ENCODE peak calls at places on chromosomes 5 and 9, in seven cellular contexts. X is cardiac muscle cell, H is A549, D is Peyer's patch, T is adrenal gland, N is tibial artery, E is gastrocnemius medialis. Y is an unnamed sample.

GRCh38 chr5:138824516-138824915 is 50.6 kb downstream of the LRRTM2 start:
- DNase-seq in X (peak; percentile 41), H (no peak), D (no peak), T (peak; percentile 90), N (no peak), E (no peak), Y (no peak)

GRCh38 chr9:17807670-17808282 is 228.9 kb downstream of the SH3GL2 start:
- DNase-seq in X (no peak), H (no peak), D (no peak), T (no peak), N (no peak), E (no peak), Y (no peak)

GRCh38 chr9:107737987-107738743 is 248.6 kb upstream of the KLF4 start:
- DNase-seq in X (peak; percentile 89), H (no peak), D (no peak), T (peak; percentile 97), N (peak; percentile 79), E (peak; percentile 59), Y (peak; percentile 83)

GRCh38 chr9:135282001-135282731 is 194.7 kb downstream of the OLFM1 start:
- DNase-seq in X (peak; percentile 37), H (peak; percentile 27), D (peak; percentile 86), T (peak; percentile 71), N (no peak), E (peak; percentile 25), Y (peak; percentile 51)

GRCh38 chr9:89886281-89886700 is 281.5 kb downstream of the GADD45G start:
- DNase-seq in X (no peak), H (no peak), D (no peak), T (no peak), N (no peak), E (peak; percentile 28), Y (no peak)

GRCh38 chr9:22129633-22130032 is 120.5 kb upstream of the CDKN2B start:
- DNase-seq in X (no peak), H (no peak), D (no peak), T (no peak), N (no peak), E (no peak), Y (no peak)

GRCh38 chr9:126509718-126510117 is 104.0 kb upstream of the LMX1B start:
- DNase-seq in X (no peak), H (no peak), D (peak; percentile 31), T (no peak), N (peak; percentile 13), E (no peak), Y (no peak)

GRCh38 chr5:122882836-122883235 is 37.4 kb downstream of the SNX24 start:
- DNase-seq in X (peak; percentile 47), H (no peak), D (no peak), T (peak; percentile 22), N (no peak), E (no peak), Y (no peak)

GRCh38 chr5:126368239-126368812 is 54.9 kb upstream of the GRAMD2B start:
- DNase-seq in X (no peak), H (no peak), D (no peak), T (no peak), N (no peak), E (no peak), Y (peak; percentile 73)

GRCh38 chr9:111957856-111958631 is 61.4 kb downstream of the UGCG start:
- DNase-seq in X (peak; percentile 98), H (peak; percentile 61), D (no peak), T (peak; percentile 55), N (peak; percentile 31), E (no peak), Y (peak; percentile 25)

GRCh38 chr9:121266906-121267650 is 884 bp upstream of the GSN start:
- DNase-seq in X (no peak), H (no peak), D (no peak), T (no peak), N (peak; percentile 57), E (no peak), Y (no peak)

GRCh38 chr9:100679834-100680233 is 102.0 kb downstream of the CAVIN4 start:
- DNase-seq in X (no peak), H (no peak), D (no peak), T (no peak), N (no peak), E (no peak), Y (no peak)

GRCh38 chr9:18543406-18543965 is 69.5 kb downstream of the ADAMTSL1 start:
- DNase-seq in X (peak; percentile 72), H (no peak), D (no peak), T (peak; percentile 13), N (no peak), E (no peak), Y (peak; percentile 67)

GRCh38 chr5:109479260-109479860 is 69.6 kb upstream of the PJA2 start:
- DNase-seq in X (peak; percentile 45), H (peak; percentile 7), D (no peak), T (no peak), N (no peak), E (no peak), Y (no peak)

DNA sequence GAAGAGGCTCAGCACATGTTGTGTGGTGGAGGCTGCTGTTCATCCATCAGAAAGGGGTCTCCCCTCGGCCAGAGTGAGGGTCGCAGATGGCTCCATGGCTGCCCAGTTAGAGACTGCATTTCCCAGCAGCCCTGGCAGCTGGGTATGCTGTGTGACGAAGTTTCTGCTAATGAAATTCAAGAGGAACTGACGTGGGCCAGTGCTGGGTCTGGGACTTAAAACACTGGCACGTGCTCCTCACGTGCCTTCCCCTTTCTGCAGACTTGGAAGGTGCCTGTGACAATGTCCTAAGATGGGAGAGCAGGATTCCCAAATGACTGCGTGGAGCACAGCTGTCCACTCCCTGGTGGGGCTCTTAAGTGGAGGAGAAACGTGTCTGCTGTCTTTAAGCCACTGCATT is 114.5 kb upstream of the RAPGEF1 start:
- DNase-seq in X (peak; percentile 50), H (no peak), D (no peak), T (peak; percentile 2), N (peak; percentile 44), E (peak; percentile 31), Y (no peak)
- H3K4me1 ChIP-seq in X (no peaks in the 10 kb centered on the region), H (no peaks in the 10 kb centered on the region), D (no peaks in the 10 kb centered on the region), T (no peaks in the 10 kb centered on the region), N (no peaks in the 10 kb centered on the region), E (no peaks in the 10 kb centered on the region), Y (no peaks in the 10 kb centered on the region)

GRCh38 chr5:38463634-38464521 is 92.6 kb downstream of the LIFR start:
- DNase-seq in X (peak; percentile 83), H (peak; percentile 82), D (no peak), T (peak; percentile 47), N (no peak), E (peak; percentile 56), Y (peak; percentile 49)

GRCh38 chr5:38465702-38466443 is 90.6 kb downstream of the LIFR start:
- DNase-seq in X (no peak), H (no peak), D (no peak), T (no peak), N (no peak), E (no peak), Y (no peak)

GRCh38 chr5:38465045-38465444 is 91.4 kb downstream of the LIFR start:
- DNase-seq in X (no peak), H (no peak), D (no peak), T (no peak), N (no peak), E (peak; percentile 96), Y (no peak)

GRCh38 chr5:38466444-38467189 is 89.8 kb downstream of the LIFR start:
- DNase-seq in X (peak; percentile 90), H (peak; percentile 63), D (no peak), T (peak; percentile 53), N (peak; percentile 86), E (peak; percentile 99), Y (peak; percentile 90)

GRCh38 chr5:38462972-38463633 is 93.3 kb downstream of the LIFR start:
- DNase-seq in X (no peak), H (no peak), D (no peak), T (no peak), N (no peak), E (no peak), Y (no peak)
- H3K4me1 ChIP-seq in X (peaks cover 26% of the 10 kb centered on the region), H (peaks cover 53% of the 10 kb centered on the region), D (no peaks in the 10 kb centered on the region), T (no peaks in the 10 kb centered on the region), N (peaks cover 47% of the 10 kb centered on the region), E (peaks cover 59% of the 10 kb centered on the region), Y (peaks cover 7% of the 10 kb centered on the region)

GRCh38 chr9:71897573-71897972 is 13.4 kb downstream of the ABHD17B start:
- DNase-seq in X (no peak), H (no peak), D (no peak), T (no peak), N (no peak), E (no peak), Y (no peak)

GRCh38 chr9:71901695-71902094 is 9.3 kb downstream of the ABHD17B start:
- DNase-seq in X (no peak), H (no peak), D (no peak), T (no peak), N (no peak), E (no peak), Y (no peak)

GRCh38 chr9:71895122-71895521 is 15.9 kb downstream of the ABHD17B start:
- DNase-seq in X (peak; percentile 65), H (no peak), D (no peak), T (no peak), N (no peak), E (no peak), Y (no peak)

GRCh38 chr9:71895955-71896354 is 15.0 kb downstream of the ABHD17B start:
- DNase-seq in X (peak; percentile 11), H (no peak), D (no peak), T (no peak), N (no peak), E (no peak), Y (no peak)

DNA sequence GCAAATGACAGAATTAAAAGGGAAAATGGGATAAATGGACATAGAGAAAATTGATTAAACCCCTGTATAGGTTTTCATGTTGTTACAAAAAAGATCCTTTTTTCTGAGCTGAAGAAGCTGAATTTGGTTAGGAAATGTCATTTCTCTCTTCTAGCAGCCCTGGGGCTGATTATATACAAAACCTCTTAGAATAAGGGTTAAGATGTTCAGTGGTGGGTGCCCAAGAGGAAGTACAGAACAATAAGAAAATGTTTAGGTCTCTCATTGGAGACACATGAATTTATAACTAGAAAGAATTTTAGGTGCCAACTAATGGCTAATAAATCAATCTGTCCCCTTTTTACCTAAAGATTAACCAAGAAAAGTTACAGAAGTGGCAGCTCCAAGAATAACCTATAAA is 14.2 kb downstream of the ABHD17B start:
- DNase-seq in X (no peak), H (no peak), D (no peak), T (no peak), N (no peak), E (no peak), Y (no peak)
- H3K4me1 ChIP-seq in X (peaks cover 30% of the 10 kb centered on the region), H (no peaks in the 10 kb centered on the region), D (no peaks in the 10 kb centered on the region), T (no peaks in the 10 kb centered on the region), N (peaks cover 26% of the 10 kb centered on the region), E (peaks cover 42% of the 10 kb centered on the region), Y (no peaks in the 10 kb centered on the region)

DNA sequence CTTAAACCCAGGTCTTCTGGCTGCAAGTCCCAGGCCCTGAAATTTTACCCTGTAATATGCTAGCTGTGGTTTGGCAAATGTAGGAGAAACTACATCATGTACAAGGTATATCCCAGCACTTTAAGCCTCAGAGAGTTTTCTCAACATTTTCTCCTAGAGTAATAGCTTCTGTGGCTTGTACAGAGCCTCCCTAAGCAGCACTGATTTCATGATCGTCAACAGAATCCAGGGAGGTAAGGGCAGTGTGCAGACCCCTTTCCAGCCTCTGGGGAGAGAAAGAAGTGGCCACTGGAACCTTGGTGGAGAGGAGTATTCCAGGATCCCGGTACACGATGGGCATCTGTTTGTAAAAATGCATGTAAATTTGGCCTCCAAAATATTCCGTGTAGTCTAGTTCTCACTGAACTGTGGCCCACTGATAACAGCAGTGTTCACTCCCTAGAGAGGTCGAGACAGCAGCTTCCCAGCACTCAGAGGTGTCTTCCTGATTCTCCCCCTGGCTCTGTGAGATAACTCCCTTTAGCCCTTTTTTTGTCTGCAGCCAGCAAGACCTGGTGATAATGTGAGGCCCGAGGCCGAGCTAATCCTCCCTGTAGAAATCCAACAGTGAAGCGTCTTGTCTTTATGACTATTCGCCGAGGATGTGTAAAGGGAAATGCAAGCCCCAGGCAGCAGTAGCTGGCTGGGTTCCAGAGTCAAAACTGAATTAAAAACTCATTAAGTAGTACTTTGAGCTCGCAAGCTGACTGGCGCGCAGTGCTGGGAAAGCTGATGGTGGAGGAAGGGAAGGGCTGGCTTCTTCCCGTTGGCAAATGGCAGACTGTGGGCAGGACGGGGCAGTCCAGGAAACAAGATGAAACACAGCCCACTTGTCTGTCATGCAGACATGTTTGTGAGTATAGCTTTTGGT is 59.0 kb downstream of the MAP1B start:
- DNase-seq in X (peak; percentile 85), H (no peak), D (peak; percentile 59), T (peak; percentile 27), N (peak; percentile 48), E (no peak), Y (peak; percentile 37)
- H3K4me1 ChIP-seq in X (peaks cover 15% of the 10 kb centered on the region), H (peaks cover 2% of the 10 kb centered on the region), D (no peaks in the 10 kb centered on the region), T (no peaks in the 10 kb centered on the region), N (peaks cover 49% of the 10 kb centered on the region), E (no peaks in the 10 kb centered on the region), Y (peaks cover 10% of the 10 kb centered on the region)

Y was measured in uterus.